ENCODE peak calls at places on chromosomes 6 and 20, in seven cellular contexts. One of them, this sample, is unnamed.

GRCh38 chr6:95795927-95796326 is 218.6 kb downstream of the MANEA start:
- DNase-seq in osteoblast: no peak
- DNase-seq in spleen: no peak
- DNase-seq in tibial artery: no peak
- DNase-seq in mammary epithelial cell: no peak
- DNase-seq in upper lobe of right lung: no peak
- DNase-seq in fibroblast of lung: no peak
- DNase-seq in this sample: no peak

GRCh38 chr6:146887447-146888077 is 288.8 kb downstream of the ADGB start:
- DNase-seq in osteoblast: no peak
- DNase-seq in spleen: no peak
- DNase-seq in tibial artery: no peak
- DNase-seq in mammary epithelial cell: no peak
- DNase-seq in upper lobe of right lung: no peak
- DNase-seq in fibroblast of lung: no peak
- DNase-seq in this sample: no peak

GRCh38 chr20:35742741-35743523 is 872 bp upstream of the RBM39 start:
- DNase-seq in osteoblast: no peak
- DNase-seq in spleen: no peak
- DNase-seq in tibial artery: no peak
- DNase-seq in mammary epithelial cell: no peak
- DNase-seq in upper lobe of right lung: no peak
- DNase-seq in fibroblast of lung: peak
- DNase-seq in this sample: no peak

GRCh38 chr6:69957990-69958559 is 91.7 kb downstream of the COL19A1 start:
- DNase-seq in osteoblast: no peak
- DNase-seq in spleen: no peak
- DNase-seq in tibial artery: no peak
- DNase-seq in mammary epithelial cell: no peak
- DNase-seq in upper lobe of right lung: no peak
- DNase-seq in fibroblast of lung: peak
- DNase-seq in this sample: no peak

GRCh38 chr6:150684715-150685459 is 85.2 kb downstream of the PLEKHG1 start:
- DNase-seq in osteoblast: no peak
- DNase-seq in spleen: peak
- DNase-seq in tibial artery: no peak
- DNase-seq in mammary epithelial cell: no peak
- DNase-seq in upper lobe of right lung: no peak
- DNase-seq in fibroblast of lung: no peak
- DNase-seq in this sample: no peak

GRCh38 chr6:89260832-89261231 is 43.7 kb upstream of the GABRR1 start:
- DNase-seq in osteoblast: no peak
- DNase-seq in spleen: no peak
- DNase-seq in tibial artery: no peak
- DNase-seq in mammary epithelial cell: no peak
- DNase-seq in upper lobe of right lung: no peak
- DNase-seq in fibroblast of lung: no peak
- DNase-seq in this sample: no peak

GRCh38 chr6:147434508-147434907 is 74.0 kb upstream of the SAMD5 start:
- DNase-seq in osteoblast: peak
- DNase-seq in spleen: no peak
- DNase-seq in tibial artery: no peak
- DNase-seq in mammary epithelial cell: peak
- DNase-seq in upper lobe of right lung: no peak
- DNase-seq in fibroblast of lung: peak
- DNase-seq in this sample: peak

GRCh38 chr6:158286413-158286812 is 25.9 kb upstream of the TULP4 start:
- DNase-seq in osteoblast: peak
- DNase-seq in spleen: no peak
- DNase-seq in tibial artery: no peak
- DNase-seq in mammary epithelial cell: peak
- DNase-seq in upper lobe of right lung: no peak
- DNase-seq in fibroblast of lung: peak
- DNase-seq in this sample: peak

GRCh38 chr6:165486183-165487137 is 176.6 kb downstream of the PDE10A start:
- DNase-seq in osteoblast: no peak
- DNase-seq in spleen: no peak
- DNase-seq in tibial artery: no peak
- DNase-seq in mammary epithelial cell: no peak
- DNase-seq in upper lobe of right lung: no peak
- DNase-seq in fibroblast of lung: no peak
- DNase-seq in this sample: peak

GRCh38 chr20:45465492-45466266 is 3.9 kb upstream of the WFDC2 start:
- DNase-seq in osteoblast: no peak
- DNase-seq in spleen: no peak
- DNase-seq in tibial artery: no peak
- DNase-seq in mammary epithelial cell: no peak
- DNase-seq in upper lobe of right lung: no peak
- DNase-seq in fibroblast of lung: no peak
- DNase-seq in this sample: no peak

GRCh38 chr20:5863040-5863811 is 87.1 kb downstream of the TRMT6 start:
- DNase-seq in osteoblast: peak
- DNase-seq in spleen: peak
- DNase-seq in tibial artery: no peak
- DNase-seq in mammary epithelial cell: peak
- DNase-seq in upper lobe of right lung: no peak
- DNase-seq in fibroblast of lung: peak
- DNase-seq in this sample: peak

GRCh38 chr6:144651219-144651618 is 366.1 kb downstream of the UTRN start:
- DNase-seq in osteoblast: no peak
- DNase-seq in spleen: no peak
- DNase-seq in tibial artery: no peak
- DNase-seq in mammary epithelial cell: no peak
- DNase-seq in upper lobe of right lung: no peak
- DNase-seq in fibroblast of lung: no peak
- DNase-seq in this sample: no peak

GRCh38 chr6:119566546-119567263 is 217.1 kb upstream of the MAN1A1 start:
- DNase-seq in osteoblast: no peak
- DNase-seq in spleen: no peak
- DNase-seq in tibial artery: no peak
- DNase-seq in mammary epithelial cell: no peak
- DNase-seq in upper lobe of right lung: no peak
- DNase-seq in fibroblast of lung: no peak
- DNase-seq in this sample: no peak

GRCh38 chr6:163264662-163265035 is 149.9 kb upstream of the QKI start:
- DNase-seq in osteoblast: no peak
- DNase-seq in spleen: no peak
- DNase-seq in tibial artery: no peak
- DNase-seq in mammary epithelial cell: no peak
- DNase-seq in upper lobe of right lung: no peak
- DNase-seq in fibroblast of lung: no peak
- DNase-seq in this sample: no peak

GRCh38 chr20:33659341-33660034 is 2.6 kb upstream of the C20orf144 start:
- DNase-seq in osteoblast: no peak
- DNase-seq in spleen: peak
- DNase-seq in tibial artery: no peak
- DNase-seq in mammary epithelial cell: no peak
- DNase-seq in upper lobe of right lung: no peak
- DNase-seq in fibroblast of lung: no peak
- DNase-seq in this sample: no peak

GRCh38 chr6:94071835-94072234 is 652.5 kb upstream of the EPHA7 start:
- DNase-seq in osteoblast: no peak
- DNase-seq in spleen: no peak
- DNase-seq in tibial artery: no peak
- DNase-seq in mammary epithelial cell: no peak
- DNase-seq in upper lobe of right lung: no peak
- DNase-seq in fibroblast of lung: peak
- DNase-seq in this sample: no peak

GRCh38 chr6:119368917-119369316 is 19.4 kb upstream of the MAN1A1 start:
- DNase-seq in osteoblast: no peak
- DNase-seq in spleen: no peak
- DNase-seq in tibial artery: no peak
- DNase-seq in mammary epithelial cell: no peak
- DNase-seq in upper lobe of right lung: no peak
- DNase-seq in fibroblast of lung: no peak
- DNase-seq in this sample: no peak

GRCh38 chr6:155313602-155314091 is 637 bp downstream of the TFB1M start:
- DNase-seq in osteoblast: no peak
- DNase-seq in spleen: no peak
- DNase-seq in tibial artery: no peak
- DNase-seq in mammary epithelial cell: peak
- DNase-seq in upper lobe of right lung: no peak
- DNase-seq in fibroblast of lung: no peak
- DNase-seq in this sample: no peak

GRCh38 chr20:38631155-38632022 is 29.8 kb downstream of the ARHGAP40 start:
- DNase-seq in osteoblast: peak
- DNase-seq in spleen: no peak
- DNase-seq in tibial artery: no peak
- DNase-seq in mammary epithelial cell: peak
- DNase-seq in upper lobe of right lung: no peak
- DNase-seq in fibroblast of lung: no peak
- DNase-seq in this sample: peak

GRCh38 chr6:44084231-44085014 is 42.8 kb downstream of the MRPL14 start:
- DNase-seq in osteoblast: peak
- DNase-seq in spleen: no peak
- DNase-seq in tibial artery: no peak
- DNase-seq in mammary epithelial cell: peak
- DNase-seq in upper lobe of right lung: no peak
- DNase-seq in fibroblast of lung: peak
- DNase-seq in this sample: no peak

GRCh38 chr20:63119451-63120285 is 96.3 kb downstream of the YTHDF1 start:
- DNase-seq in osteoblast: peak
- DNase-seq in spleen: peak
- DNase-seq in tibial artery: no peak
- DNase-seq in mammary epithelial cell: no peak
- DNase-seq in upper lobe of right lung: peak
- DNase-seq in fibroblast of lung: no peak
- DNase-seq in this sample: no peak

GRCh38 chr6:70806086-70806485 is 138.4 kb downstream of the SMAP1 start:
- DNase-seq in osteoblast: no peak
- DNase-seq in spleen: no peak
- DNase-seq in tibial artery: no peak
- DNase-seq in mammary epithelial cell: no peak
- DNase-seq in upper lobe of right lung: no peak
- DNase-seq in fibroblast of lung: no peak
- DNase-seq in this sample: no peak

GRCh38 chr6:30470968-30471367 is 18.3 kb upstream of the HLA-E start:
- DNase-seq in osteoblast: no peak
- DNase-seq in spleen: no peak
- DNase-seq in tibial artery: no peak
- DNase-seq in mammary epithelial cell: no peak
- DNase-seq in upper lobe of right lung: no peak
- DNase-seq in fibroblast of lung: peak
- DNase-seq in this sample: no peak

GRCh38 chr6:46325561-46326525 is 155.1 kb upstream of the ENPP5 start:
- DNase-seq in osteoblast: no peak
- DNase-seq in spleen: peak
- DNase-seq in tibial artery: no peak
- DNase-seq in mammary epithelial cell: no peak
- DNase-seq in upper lobe of right lung: no peak
- DNase-seq in fibroblast of lung: peak
- DNase-seq in this sample: peak

GRCh38 chr6:139028242-139028657 is 295 bp upstream of the ABRACL start:
- DNase-seq in osteoblast: peak
- DNase-seq in spleen: no peak
- DNase-seq in tibial artery: no peak
- DNase-seq in mammary epithelial cell: no peak
- DNase-seq in upper lobe of right lung: no peak
- DNase-seq in fibroblast of lung: no peak
- DNase-seq in this sample: no peak

GRCh38 chr6:139029470-139030210 is 1.1 kb downstream of the ABRACL start:
- DNase-seq in osteoblast: peak
- DNase-seq in spleen: no peak
- DNase-seq in tibial artery: peak
- DNase-seq in mammary epithelial cell: peak
- DNase-seq in upper lobe of right lung: peak
- DNase-seq in fibroblast of lung: peak
- DNase-seq in this sample: peak

GRCh38 chr6:139030211-139030530 is 1.6 kb downstream of the ABRACL start:
- DNase-seq in osteoblast: peak
- DNase-seq in spleen: no peak
- DNase-seq in tibial artery: no peak
- DNase-seq in mammary epithelial cell: no peak
- DNase-seq in upper lobe of right lung: no peak
- DNase-seq in fibroblast of lung: no peak
- DNase-seq in this sample: no peak

GRCh38 chr6:139028658-139029469 is at the start of gene ABRACL:
- DNase-seq in osteoblast: peak
- DNase-seq in spleen: peak
- DNase-seq in tibial artery: peak
- DNase-seq in mammary epithelial cell: peak
- DNase-seq in upper lobe of right lung: peak
- DNase-seq in fibroblast of lung: peak
- DNase-seq in this sample: peak

GRCh38 chr6:139030539-139030938 is 2.0 kb downstream of the ABRACL start:
- DNase-seq in osteoblast: no peak
- DNase-seq in spleen: no peak
- DNase-seq in tibial artery: no peak
- DNase-seq in mammary epithelial cell: no peak
- DNase-seq in upper lobe of right lung: no peak
- DNase-seq in fibroblast of lung: no peak
- DNase-seq in this sample: no peak
- H3K4me3 ChIP-seq in osteoblast: no peak
- H3K4me3 ChIP-seq in spleen: peak
- H3K4me3 ChIP-seq in tibial artery: no peak
- H3K4me3 ChIP-seq in mammary epithelial cell: no peak
- H3K4me3 ChIP-seq in upper lobe of right lung: peak
- H3K4me3 ChIP-seq in fibroblast of lung: no peak
- H3K4me3 ChIP-seq in this sample: no peak

GRCh38 chr20:23514848-23515247 is 23.9 kb downstream of the CST8 start:
- DNase-seq in osteoblast: no peak
- DNase-seq in spleen: no peak
- DNase-seq in tibial artery: no peak
- DNase-seq in mammary epithelial cell: no peak
- DNase-seq in upper lobe of right lung: no peak
- DNase-seq in fibroblast of lung: no peak
- DNase-seq in this sample: no peak
- H3K27ac ChIP-seq in osteoblast: no peak
- H3K27ac ChIP-seq in spleen: no peak
- H3K27ac ChIP-seq in tibial artery: no peak
- H3K27ac ChIP-seq in mammary epithelial cell: no peak
- H3K27ac ChIP-seq in upper lobe of right lung: no peak
- H3K27ac ChIP-seq in fibroblast of lung: no peak
- H3K27ac ChIP-seq in this sample: no peak

GRCh38 chr6:134316733-134317431 is 1.0 kb downstream of the SGK1 start:
- DNase-seq in osteoblast: no peak
- DNase-seq in spleen: no peak
- DNase-seq in tibial artery: no peak
- DNase-seq in mammary epithelial cell: no peak
- DNase-seq in upper lobe of right lung: no peak
- DNase-seq in fibroblast of lung: no peak
- DNase-seq in this sample: no peak
- H3K4me3 ChIP-seq in osteoblast: peak
- H3K4me3 ChIP-seq in spleen: peak
- H3K4me3 ChIP-seq in tibial artery: peak
- H3K4me3 ChIP-seq in mammary epithelial cell: peak
- H3K4me3 ChIP-seq in upper lobe of right lung: peak
- H3K4me3 ChIP-seq in fibroblast of lung: peak
- H3K4me3 ChIP-seq in this sample: peak

GRCh38 chr6:25041676-25042598 is 106.2 kb upstream of the RIPOR2 start:
- DNase-seq in osteoblast: no peak
- DNase-seq in spleen: peak
- DNase-seq in tibial artery: no peak
- DNase-seq in mammary epithelial cell: no peak
- DNase-seq in upper lobe of right lung: no peak
- DNase-seq in fibroblast of lung: no peak
- DNase-seq in this sample: no peak
- H3K27ac ChIP-seq in osteoblast: no peak
- H3K27ac ChIP-seq in spleen: peak
- H3K27ac ChIP-seq in tibial artery: no peak
- H3K27ac ChIP-seq in mammary epithelial cell: no peak
- H3K27ac ChIP-seq in upper lobe of right lung: peak
- H3K27ac ChIP-seq in fibroblast of lung: no peak
- H3K27ac ChIP-seq in this sample: no peak

This sample was measured in brain microvascular endothelial cell.